ENCODE peak calls at places on chromosome 15, in four cellular contexts. One of them, this sample, is unnamed.

GRCh38 chr15:31563421-31563820 is 236.8 kb downstream of the KLF13 start:
- DNase-seq in stomach: no peak
- DNase-seq in cardiac fibroblast: no peak
- DNase-seq in activated CD8-positive, alpha-beta memory T cell treated with anti-CD3 and anti-CD28 coated beads, Interleukin-2, amount 10 ng/mL, durations not matched to agents 7 days and 5 days: no peak
- DNase-seq in this sample: no peak

GRCh38 chr15:52527898-52528464 is 699 bp downstream of the MYO5A start:
- DNase-seq in stomach: peak
- DNase-seq in cardiac fibroblast: peak
- DNase-seq in activated CD8-positive, alpha-beta memory T cell treated with anti-CD3 and anti-CD28 coated beads, Interleukin-2, amount 10 ng/mL, durations not matched to agents 7 days and 5 days: peak
- DNase-seq in this sample: peak

GRCh38 chr15:90838066-90838465 is 30.3 kb upstream of the FURIN start:
- DNase-seq in stomach: no peak
- DNase-seq in cardiac fibroblast: no peak
- DNase-seq in activated CD8-positive, alpha-beta memory T cell treated with anti-CD3 and anti-CD28 coated beads, Interleukin-2, amount 10 ng/mL, durations not matched to agents 7 days and 5 days: peak
- DNase-seq in this sample: no peak

GRCh38 chr15:31974855-31975421 is 55.4 kb upstream of the CHRNA7 start:
- DNase-seq in stomach: no peak
- DNase-seq in cardiac fibroblast: peak
- DNase-seq in activated CD8-positive, alpha-beta memory T cell treated with anti-CD3 and anti-CD28 coated beads, Interleukin-2, amount 10 ng/mL, durations not matched to agents 7 days and 5 days: no peak
- DNase-seq in this sample: peak

GRCh38 chr15:51793521-51793920 is 35.9 kb upstream of the TMOD3 start:
- DNase-seq in stomach: peak
- DNase-seq in cardiac fibroblast: peak
- DNase-seq in activated CD8-positive, alpha-beta memory T cell treated with anti-CD3 and anti-CD28 coated beads, Interleukin-2, amount 10 ng/mL, durations not matched to agents 7 days and 5 days: no peak
- DNase-seq in this sample: peak

GRCh38 chr15:25859838-25860645 is 3.1 kb downstream of the ATP10A start:
- DNase-seq in stomach: peak
- DNase-seq in cardiac fibroblast: no peak
- DNase-seq in activated CD8-positive, alpha-beta memory T cell treated with anti-CD3 and anti-CD28 coated beads, Interleukin-2, amount 10 ng/mL, durations not matched to agents 7 days and 5 days: peak
- DNase-seq in this sample: no peak

GRCh38 chr15:90221251-90221900 is 12.4 kb downstream of the CIB1 start:
- DNase-seq in stomach: peak
- DNase-seq in cardiac fibroblast: peak
- DNase-seq in activated CD8-positive, alpha-beta memory T cell treated with anti-CD3 and anti-CD28 coated beads, Interleukin-2, amount 10 ng/mL, durations not matched to agents 7 days and 5 days: no peak
- DNase-seq in this sample: peak

GRCh38 chr15:75738647-75739325 is 26.1 kb upstream of the CSPG4 start:
- DNase-seq in stomach: peak
- DNase-seq in cardiac fibroblast: peak
- DNase-seq in activated CD8-positive, alpha-beta memory T cell treated with anti-CD3 and anti-CD28 coated beads, Interleukin-2, amount 10 ng/mL, durations not matched to agents 7 days and 5 days: peak
- DNase-seq in this sample: peak

GRCh38 chr15:41880156-41880877 is 13.5 kb downstream of the SPTBN5 start:
- DNase-seq in stomach: no peak
- DNase-seq in cardiac fibroblast: no peak
- DNase-seq in activated CD8-positive, alpha-beta memory T cell treated with anti-CD3 and anti-CD28 coated beads, Interleukin-2, amount 10 ng/mL, durations not matched to agents 7 days and 5 days: no peak
- DNase-seq in this sample: no peak

GRCh38 chr15:64619880-64620839 is 155.2 kb downstream of the RBPMS2 start:
- DNase-seq in stomach: no peak
- DNase-seq in cardiac fibroblast: peak
- DNase-seq in activated CD8-positive, alpha-beta memory T cell treated with anti-CD3 and anti-CD28 coated beads, Interleukin-2, amount 10 ng/mL, durations not matched to agents 7 days and 5 days: no peak
- DNase-seq in this sample: no peak

GRCh38 chr15:25830844-25831443 is 32.2 kb downstream of the ATP10A start:
- DNase-seq in stomach: no peak
- DNase-seq in cardiac fibroblast: peak
- DNase-seq in activated CD8-positive, alpha-beta memory T cell treated with anti-CD3 and anti-CD28 coated beads, Interleukin-2, amount 10 ng/mL, durations not matched to agents 7 days and 5 days: no peak
- DNase-seq in this sample: no peak

GRCh38 chr15:48963524-48964113 is at the start of gene SHC4:
- DNase-seq in stomach: peak
- DNase-seq in cardiac fibroblast: peak
- DNase-seq in activated CD8-positive, alpha-beta memory T cell treated with anti-CD3 and anti-CD28 coated beads, Interleukin-2, amount 10 ng/mL, durations not matched to agents 7 days and 5 days: peak
- DNase-seq in this sample: peak

GRCh38 chr15:96234109-96234892 is 96.2 kb upstream of the NR2F2 start:
- DNase-seq in stomach: no peak
- DNase-seq in cardiac fibroblast: peak
- DNase-seq in activated CD8-positive, alpha-beta memory T cell treated with anti-CD3 and anti-CD28 coated beads, Interleukin-2, amount 10 ng/mL, durations not matched to agents 7 days and 5 days: no peak
- DNase-seq in this sample: no peak

GRCh38 chr15:69224383-69224782 is 63.9 kb downstream of the GLCE start:
- DNase-seq in stomach: peak
- DNase-seq in cardiac fibroblast: peak
- DNase-seq in activated CD8-positive, alpha-beta memory T cell treated with anti-CD3 and anti-CD28 coated beads, Interleukin-2, amount 10 ng/mL, durations not matched to agents 7 days and 5 days: no peak
- DNase-seq in this sample: no peak

This sample was measured in Ammon's horn.